ENCODE peak calls at places on chromosomes 2 and 18, in five cellular contexts. I, O, M, Y and P are unnamed samples.

GRCh38 chr18:12765127-12765526 is 62.3 kb downstream of the PSMG2 start:
- DNase-seq in M (no peak), Y (no peak), O (peak; percentile 41), I (no peak), P (no peak)

GRCh38 chr2:213451542-213452256 is 167.4 kb downstream of the SPAG16 start:
- DNase-seq in Y (no peak), O (peak; percentile 72), I (no peak), M (no peak), P (no peak)

GRCh38 chr2:96099861-96100798 is 16.2 kb downstream of the ADRA2B start:
- DNase-seq in I (peak; percentile 10), O (peak; percentile 3), M (no peak), Y (no peak), P (no peak)

GRCh38 chr2:152483276-152483996 is 148.5 kb downstream of the FMNL2 start:
- DNase-seq in Y (no peak), I (no peak), O (no peak), M (no peak), P (no peak)

GRCh38 chr18:63677490-63678225 is 16.0 kb upstream of the SERPINB3 start:
- DNase-seq in I (no peak), M (no peak), Y (no peak), O (no peak), P (no peak)

GRCh38 chr2:44369392-44369791 is 7.6 kb downstream of the CAMKMT start:
- DNase-seq in M (no peak), O (no peak), Y (no peak), I (no peak), P (no peak)

GRCh38 chr2:196330645-196331044 is 159.3 kb upstream of the STK17B start:
- DNase-seq in O (no peak), Y (no peak), I (no peak), M (no peak), P (no peak)

GRCh38 chr18:5556317-5556974 is 12.6 kb upstream of the EPB41L3 start:
- DNase-seq in M (no peak), Y (peak; percentile 83), O (no peak), I (no peak), P (no peak)

GRCh38 chr18:57803119-57803969 is at the start of gene ATP8B1:
- DNase-seq in I (peak; percentile 91), M (no peak), O (peak; percentile 96), Y (peak; percentile 74), P (no peak)

GRCh38 chr2:223010641-223011040 is 41.3 kb upstream of the KCNE4 start:
- DNase-seq in M (peak; percentile 52), O (no peak), Y (peak; percentile 76), I (no peak), P (no peak)

GRCh38 chr2:219109468-219109867 is 48.7 kb upstream of the IHH start:
- DNase-seq in M (no peak), Y (no peak), O (peak; percentile 80), I (peak; percentile 85), P (peak; percentile 23)

GRCh38 chr18:37845498-37845897 is 279.9 kb upstream of the CELF4 start:
- DNase-seq in Y (no peak), O (no peak), I (no peak), M (no peak), P (no peak)

GRCh38 chr2:48961009-48961408 is 193.3 kb downstream of the FSHR start:
- DNase-seq in I (no peak), M (no peak), Y (no peak), O (no peak), P (no peak)

GRCh38 chr2:103959174-103960125 is 894.5 kb upstream of the POU3F3 start:
- DNase-seq in O (peak; percentile 10), M (peak; percentile 28), Y (no peak), I (no peak), P (no peak)

GRCh38 chr2:238160206-238161129 is 1.7 kb downstream of the ERFE start:
- DNase-seq in Y (peak; percentile 51), I (no peak), O (no peak), M (no peak), P (no peak)

GRCh38 chr2:97693476-97693875 is 19.9 kb upstream of the ZAP70 start:
- DNase-seq in O (no peak), M (peak; percentile 37), Y (peak; percentile 17), I (no peak), P (no peak)

DNA sequence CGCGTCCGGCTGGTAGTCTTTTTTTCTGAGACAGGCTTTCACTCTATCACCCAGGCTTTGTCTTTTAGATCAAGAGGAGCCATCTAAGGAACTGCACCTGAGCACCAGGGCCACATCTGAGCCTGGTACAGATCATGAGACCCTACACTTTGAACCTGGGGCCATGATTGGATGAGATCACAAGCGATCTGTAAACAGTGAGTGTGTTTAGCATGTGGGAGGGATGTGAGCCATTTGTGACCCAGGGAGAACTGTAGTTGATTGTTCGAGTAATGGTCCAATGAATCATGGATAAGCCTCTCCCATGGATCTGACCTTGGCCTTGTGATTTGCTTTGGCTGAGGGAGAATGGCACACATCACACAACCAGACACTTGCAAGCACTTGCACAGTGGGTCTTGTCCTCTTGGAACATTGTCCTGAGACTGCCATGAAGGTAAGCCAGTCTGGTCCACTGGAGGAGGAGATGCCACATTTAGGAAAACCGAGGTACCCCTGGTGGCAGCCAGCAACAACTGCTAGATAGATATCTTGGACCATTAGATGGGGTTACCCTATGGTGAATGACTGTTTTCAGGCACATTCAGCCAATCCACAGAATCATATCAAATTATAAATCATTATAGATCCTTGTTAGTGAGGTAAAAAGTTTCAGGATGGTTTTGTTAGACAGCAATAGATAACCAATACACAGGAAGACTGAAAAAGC is 19.5 kb upstream of the DTNB start:
- DNase-seq in O (no peak), I (no peak), M (no peak), Y (no peak), P (no peak)
- TF ChIP-seq CTCF in O (no peak), I (no peak), M (peak; percentile 14), Y (no peak), P (no peak)

GRCh38 chr18:55234366-55235093 is 275.3 kb upstream of the CCDC68 start:
- DNase-seq in Y (peak; percentile 85), O (peak; percentile 78), I (peak; percentile 68), M (peak; percentile 78), P (peak; percentile 28)
- H3K27ac ChIP-seq in Y (no peak overlapping the region), O (peak overlapping the region; percentile 15), I (peak overlapping the region; percentile 65), M (peak overlapping the region; percentile 18), P (no peak overlapping the region)

GRCh38 chr2:186977433-186978045 is 128.6 kb upstream of the ZSWIM2 start:
- DNase-seq in Y (no peak), I (no peak), M (no peak), O (no peak), P (no peak)
- TF ChIP-seq CTCF in Y (no peak), I (no peak), M (no peak), O (no peak), P (no peak)

GRCh38 chr2:46131-46470 is 204 bp downstream of the FAM110C start:
- DNase-seq in O (no peak), I (no peak), Y (no peak), M (no peak), P (no peak)

GRCh38 chr2:45342-46130 is 769 bp downstream of the FAM110C start:
- DNase-seq in I (no peak), Y (no peak), M (no peak), O (peak; percentile 42), P (no peak)

GRCh38 chr2:42788-43187 is 3.5 kb downstream of the FAM110C start:
- DNase-seq in Y (no peak), I (no peak), O (peak; percentile 49), M (no peak), P (no peak)

GRCh38 chr2:46471-47345 is at the start of gene FAM110C:
- DNase-seq in I (peak; percentile 86), O (peak; percentile 93), Y (peak; percentile 22), M (peak; percentile 5), P (peak; percentile 49)

GRCh38 chr2:44748-45341 is 1.5 kb downstream of the FAM110C start:
- DNase-seq in I (peak; percentile 88), M (no peak), Y (no peak), O (peak; percentile 75), P (no peak)
- H3K27ac ChIP-seq in I (peak overlapping the region; percentile 80), M (no peak overlapping the region), Y (no peak overlapping the region), O (peak overlapping the region; percentile 88), P (no peak overlapping the region)

GRCh38 chr2:188291617-188292445 is at the start of gene GULP1:
- DNase-seq in M (peak; percentile 62), O (peak; percentile 76), I (peak; percentile 69), Y (peak; percentile 80), P (no peak)
- TF ChIP-seq CTCF in M (peak; percentile 84), O (peak; percentile 68), I (peak; percentile 71), Y (peak; percentile 61), P (no peak)

GRCh38 chr2:43074592-43075053 is 151.8 kb downstream of the ZFP36L2 start:
- DNase-seq in Y (no peak), M (no peak), O (no peak), I (no peak), P (no peak)

GRCh38 chr2:43073373-43073772 is 153.0 kb downstream of the ZFP36L2 start:
- DNase-seq in I (no peak), M (no peak), O (peak; percentile 11), Y (peak; percentile 92), P (no peak)

GRCh38 chr2:43075054-43075593 is 151.3 kb downstream of the ZFP36L2 start:
- DNase-seq in M (peak; percentile 93), O (peak; percentile 55), Y (peak; percentile 98), I (no peak), P (no peak)

GRCh38 chr2:43075906-43076585 is 150.4 kb downstream of the ZFP36L2 start:
- DNase-seq in I (no peak), M (peak; percentile 65), Y (peak; percentile 82), O (no peak), P (no peak)

DNA sequence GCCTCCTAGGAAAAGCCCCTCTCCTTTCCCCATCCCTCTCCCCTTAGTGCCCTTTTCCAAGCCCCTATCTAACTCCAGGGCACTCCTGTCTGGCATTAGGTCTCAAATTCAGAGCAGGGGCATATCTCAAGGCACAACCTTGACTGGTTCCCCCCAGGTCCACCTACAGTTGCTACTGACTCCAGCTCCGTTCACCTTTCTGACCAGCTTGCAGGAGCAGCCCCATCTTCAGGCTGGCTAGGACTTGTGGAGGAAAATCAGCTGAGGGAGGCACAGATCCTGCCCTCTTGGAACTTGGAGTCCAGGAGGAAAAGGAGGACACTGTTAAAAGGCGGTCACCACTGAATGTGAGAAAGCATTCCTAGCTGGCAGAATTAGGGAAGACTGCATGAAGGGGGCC is 152.4 kb downstream of the ZFP36L2 start:
- DNase-seq in O (no peak), I (no peak), Y (no peak), M (no peak), P (no peak)
- H3K27ac ChIP-seq in O (peak overlapping the region; percentile 83), I (peak overlapping the region; percentile 67), Y (peak overlapping the region; percentile 98), M (no peak overlapping the region), P (no peak overlapping the region)

DNA sequence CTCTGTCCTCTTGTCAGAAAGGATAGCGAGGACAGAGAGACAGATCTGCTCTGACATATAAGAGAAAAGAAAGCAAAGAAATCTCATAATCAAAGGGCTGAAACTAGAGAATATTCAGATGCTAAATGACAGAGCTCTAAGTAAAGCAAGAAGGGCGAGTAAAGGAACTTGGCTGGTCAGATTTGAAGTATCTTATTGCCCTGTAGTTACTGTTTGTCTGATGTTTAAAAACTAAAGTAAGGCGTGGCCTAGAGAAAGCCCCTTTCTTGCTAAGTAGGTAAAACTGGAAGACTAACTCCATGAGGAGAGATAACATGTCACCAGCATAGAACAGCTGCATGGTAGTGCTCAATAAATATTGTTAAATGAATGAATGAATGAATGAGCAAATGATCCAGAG is 70.0 kb downstream of the CRACDL start:
- DNase-seq in O (no peak), M (no peak), I (no peak), Y (no peak), P (no peak)
- TF ChIP-seq CTCF in O (no peak), M (no peak), I (no peak), Y (no peak), P (no peak)